ENCODE peak calls at places on chromosomes 5 and 9, in seven cellular contexts. X is activated naive CD4-positive, alpha-beta T cell treated with anti-CD3 and anti-CD28 coated beads, Interleukin-2, amount 50 U/mL, for 16 hours; D is nephron progenitor cell; O is stimulated activated naive B cell treated with anti-CD40 and anti-IgM and Interleukin-4, amounts not matched to agents 10 μg/mL and 1 μg/mL and 100 μg/mL, for 72 hours; Z is NCI-H1105 treated with DMSO at 0.1 percent for 48 hours; V is GM03348; J is neuronal stem cell. M is an unnamed sample.

GRCh38 chr5:96913233-96913632 is 22.6 kb upstream of the LNPEP start:
- DNase-seq in J (no peak), Z (peak), X (no peak), D (no peak), O (no peak), V (no peak), M (no peak)

GRCh38 chr9:22214497-22215031 is 205.5 kb upstream of the CDKN2B start:
- DNase-seq in Z (no peak), X (no peak), O (no peak), V (no peak), J (no peak), D (no peak), M (no peak)

GRCh38 chr9:86405926-86406325 is 51.7 kb upstream of the TUT7 start:
- DNase-seq in J (no peak), D (no peak), O (no peak), Z (no peak), X (no peak), V (peak), M (no peak)

GRCh38 chr5:142826741-142827492 is 56.7 kb downstream of the ARHGAP26 start:
- DNase-seq in Z (no peak), X (no peak), J (no peak), D (no peak), O (no peak), V (peak), M (no peak)

GRCh38 chr5:161311141-161311708 is 235.3 kb downstream of the GABRB2 start:
- DNase-seq in V (no peak), Z (no peak), O (no peak), J (no peak), X (no peak), D (no peak), M (no peak)

GRCh38 chr5:132098151-132098594 is 24.6 kb downstream of the CSF2 start:
- DNase-seq in Z (no peak), J (no peak), O (peak), X (no peak), D (no peak), V (peak), M (no peak)

GRCh38 chr5:107378218-107378899 is 292.4 kb downstream of the EFNA5 start:
- DNase-seq in Z (no peak), V (no peak), X (no peak), J (no peak), O (no peak), D (no peak), M (no peak)

GRCh38 chr9:129868033-129868395 is 32.8 kb downstream of the USP20 start:
- DNase-seq in O (no peak), J (no peak), X (no peak), D (no peak), Z (no peak), V (no peak), M (no peak)

GRCh38 chr5:157948738-157949410 is 89.9 kb upstream of the CLINT1 start:
- DNase-seq in J (peak), O (peak), V (peak), Z (peak), X (peak), D (peak), M (peak)

GRCh38 chr5:172015346-172015745 is 8.9 kb upstream of the FBXW11 start:
- DNase-seq in V (no peak), O (no peak), D (no peak), Z (no peak), X (no peak), J (no peak), M (no peak)

GRCh38 chr5:117800261-117800660 is 1188.1 kb downstream of the DTWD2 start:
- DNase-seq in X (no peak), D (no peak), Z (no peak), J (no peak), O (no peak), V (no peak), M (no peak)

GRCh38 chr5:152437861-152438260 is 32.8 kb upstream of the NMUR2 start:
- DNase-seq in X (no peak), D (no peak), O (no peak), J (peak), V (no peak), Z (no peak), M (no peak)

GRCh38 chr9:77897292-77897691 is 134.3 kb downstream of the GNAQ start:
- DNase-seq in J (no peak), Z (no peak), D (no peak), X (no peak), V (no peak), O (no peak), M (peak)

GRCh38 chr9:34386656-34387055 is 10.0 kb upstream of the MYORG start:
- DNase-seq in Z (no peak), J (no peak), V (no peak), D (no peak), O (no peak), X (no peak), M (no peak)

GRCh38 chr9:116383956-116384355 is 230.4 kb downstream of the PAPPA start:
- DNase-seq in Z (no peak), O (no peak), V (no peak), D (no peak), X (no peak), J (no peak), M (no peak)

M was measured in NCI-H1092.